ENCODE peak calls at places on chromosomes 3 and 15, in six cellular contexts. W is body of pancreas, M is endothelial cell of umbilical vein, A is breast epithelium, P is ovary, O is uterus. N is an unnamed sample.

GRCh38 chr15:60854858-60855568 is 374.1 kb downstream of the RORA start:
- DNase-seq in W (no peak), A (no peak), P (no peak), M (no peak), O (no peak), N (no peak)

GRCh38 chr15:39599871-39600270 is 19.0 kb downstream of the THBS1 start:
- DNase-seq in O (no peak), W (no peak), P (no peak), A (no peak), M (peak; percentile 84), N (no peak)

GRCh38 chr3:123658118-123658859 is 73.4 kb upstream of the HACD2 start:
- DNase-seq in M (peak; percentile 44), P (no peak), O (peak; percentile 83), W (peak; percentile 54), A (no peak), N (peak; percentile 91)

GRCh38 chr3:70868561-70868960 is 556.1 kb upstream of the MDFIC2 start:
- DNase-seq in M (no peak), A (no peak), O (no peak), W (no peak), P (no peak), N (no peak)

GRCh38 chr15:87752250-87752951 is 504.1 kb downstream of the NTRK3 start:
- DNase-seq in M (peak; percentile 73), W (no peak), A (no peak), O (no peak), P (no peak), N (no peak)

GRCh38 chr3:25427155-25428002 is 684 bp upstream of the RARB start:
- DNase-seq in W (no peak), P (no peak), M (peak; percentile 48), A (no peak), O (no peak), N (no peak)

GRCh38 chr3:50480471-50480870 is 23.0 kb downstream of the CACNA2D2 start:
- DNase-seq in M (no peak), A (no peak), O (no peak), P (no peak), W (no peak), N (no peak)

GRCh38 chr3:134630506-134630905 is 20.3 kb downstream of the KY start:
- DNase-seq in P (no peak), W (no peak), A (no peak), M (no peak), O (no peak), N (no peak)

GRCh38 chr3:168977696-168978374 is 685.7 kb downstream of the MECOM start:
- DNase-seq in P (no peak), M (peak; percentile 95), A (no peak), W (no peak), O (no peak), N (peak; percentile 35)

GRCh38 chr3:144221771-144222170 is 250.1 kb downstream of the DIPK2A start:
- DNase-seq in P (no peak), M (no peak), O (no peak), W (no peak), A (no peak), N (peak; percentile 77)

GRCh38 chr3:112297714-112298113 is 3.7 kb upstream of the SLC9C1 start:
- DNase-seq in O (no peak), A (no peak), P (no peak), M (peak; percentile 8), W (no peak), N (no peak)

GRCh38 chr15:52037889-52038505 is 19.0 kb downstream of the MAPK6 start:
- DNase-seq in A (no peak), M (no peak), W (no peak), P (no peak), O (no peak), N (no peak)

GRCh38 chr3:167084566-167084965 is 295.5 kb downstream of the ZBBX start:
- DNase-seq in W (no peak), M (no peak), A (no peak), O (no peak), P (no peak), N (no peak)

GRCh38 chr3:45776611-45777010 is 19.7 kb downstream of the SLC6A20 start:
- DNase-seq in P (no peak), M (no peak), A (no peak), W (peak; percentile 24), O (no peak), N (no peak)

GRCh38 chr15:48467801-48468200 is 136.6 kb downstream of the DUT start:
- DNase-seq in W (no peak), M (no peak), O (no peak), P (no peak), A (no peak), N (no peak)

GRCh38 chr3:52187576-52187975 is 10.4 kb upstream of the ALAS1 start:
- DNase-seq in P (no peak), O (no peak), M (no peak), W (no peak), A (no peak), N (no peak)

GRCh38 chr15:100849021-100849831 is 30.4 kb upstream of the ALDH1A3 start:
- DNase-seq in W (peak; percentile 85), A (peak; percentile 74), P (peak; percentile 52), O (peak; percentile 70), M (peak; percentile 39), N (peak; percentile 41)

GRCh38 chr3:138010273-138010590 is 267 bp downstream of the CLDN18 start:
- DNase-seq in A (no peak), P (no peak), W (no peak), O (no peak), M (no peak), N (no peak)

GRCh38 chr3:71998995-71999673 is 214.2 kb upstream of the PROK2 start:
- DNase-seq in W (no peak), O (no peak), P (no peak), A (no peak), M (no peak), N (no peak)

GRCh38 chr3:63607716-63608115 is 44.8 kb upstream of the SNTN start:
- DNase-seq in M (no peak), W (no peak), P (no peak), O (no peak), A (no peak), N (no peak)

GRCh38 chr15:58923696-58924300 is 9.7 kb downstream of the SLTM start:
- DNase-seq in P (no peak), A (no peak), O (no peak), W (no peak), M (no peak), N (no peak)

GRCh38 chr15:68765602-68766368 is 54.9 kb downstream of the ANP32A start:
- DNase-seq in P (no peak), A (no peak), O (no peak), W (no peak), M (peak; percentile 80), N (no peak)

GRCh38 chr15:32942286-32942927 is 224.6 kb downstream of the GREM1 start:
- DNase-seq in M (no peak), O (no peak), W (no peak), P (no peak), A (no peak), N (no peak)

GRCh38 chr3:71109241-71109976 is 474.1 kb downstream of the FOXP1 start:
- DNase-seq in O (no peak), A (no peak), P (no peak), W (no peak), M (peak; percentile 86), N (no peak)

GRCh38 chr3:31873254-31873653 is 107.8 kb downstream of the OSBPL10 start:
- DNase-seq in M (no peak), W (no peak), P (no peak), A (no peak), O (no peak), N (no peak)

GRCh38 chr3:28575748-28576589 is 227.3 kb upstream of the AZI2 start:
- DNase-seq in W (peak; percentile 32), P (peak; percentile 25), A (no peak), M (no peak), O (peak; percentile 15), N (peak; percentile 61)

GRCh38 chr3:39532777-39533176 is 65.3 kb downstream of the MOBP start:
- DNase-seq in M (peak; percentile 55), P (no peak), A (no peak), W (no peak), O (no peak), N (no peak)

DNA sequence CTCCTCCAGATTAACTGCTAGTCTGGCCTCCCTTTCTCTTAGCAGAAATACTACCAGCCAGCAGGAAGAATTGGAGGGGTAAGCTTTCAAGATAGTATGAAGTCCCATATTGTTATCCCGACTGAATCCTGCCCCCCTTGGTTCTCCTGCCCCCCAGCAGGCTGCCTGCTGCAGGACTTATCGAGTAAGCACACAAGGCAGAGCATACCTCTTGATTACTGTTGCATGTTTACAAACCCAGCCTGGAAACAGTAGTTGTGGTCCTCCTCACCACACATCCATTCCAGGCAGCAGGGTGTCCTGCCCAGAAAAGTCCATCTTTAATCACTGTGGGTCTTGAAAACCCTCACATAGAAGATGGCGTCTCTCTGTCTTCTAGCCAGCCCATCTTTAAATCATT is 66.8 kb upstream of the PPP2R3A start:
- DNase-seq in W (no peak), A (no peak), M (no peak), P (no peak), O (no peak), N (no peak)
- TF ChIP-seq POLR2A in W (no peak), A (no peak), M (no peak), P (no peak), O (no peak), N (no peak)

GRCh38 chr3:56856686-56857577 is 55.2 kb upstream of the ARHGEF3 start:
- DNase-seq in P (no peak), W (no peak), M (no peak), O (no peak), A (no peak), N (no peak)

GRCh38 chr3:56854856-56855620 is 53.3 kb upstream of the ARHGEF3 start:
- DNase-seq in O (no peak), W (no peak), M (peak; percentile 43), A (no peak), P (no peak), N (no peak)

GRCh38 chr3:56849698-56850097 is 47.9 kb upstream of the ARHGEF3 start:
- DNase-seq in P (no peak), M (no peak), A (no peak), W (no peak), O (no peak), N (no peak)

GRCh38 chr3:56855856-56856538 is 54.2 kb upstream of the ARHGEF3 start:
- DNase-seq in M (peak; percentile 67), O (peak; percentile 26), A (no peak), W (no peak), P (no peak), N (peak; percentile 10)

GRCh38 chr3:56851966-56852884 is 50.5 kb upstream of the ARHGEF3 start:
- DNase-seq in A (no peak), M (no peak), O (no peak), P (no peak), W (no peak), N (no peak)
- H3K27ac ChIP-seq in A (no peak overlapping the region), M (no peak overlapping the region), O (no peak overlapping the region), P (no peak overlapping the region), W (no peak overlapping the region), N (no peak overlapping the region)

DNA sequence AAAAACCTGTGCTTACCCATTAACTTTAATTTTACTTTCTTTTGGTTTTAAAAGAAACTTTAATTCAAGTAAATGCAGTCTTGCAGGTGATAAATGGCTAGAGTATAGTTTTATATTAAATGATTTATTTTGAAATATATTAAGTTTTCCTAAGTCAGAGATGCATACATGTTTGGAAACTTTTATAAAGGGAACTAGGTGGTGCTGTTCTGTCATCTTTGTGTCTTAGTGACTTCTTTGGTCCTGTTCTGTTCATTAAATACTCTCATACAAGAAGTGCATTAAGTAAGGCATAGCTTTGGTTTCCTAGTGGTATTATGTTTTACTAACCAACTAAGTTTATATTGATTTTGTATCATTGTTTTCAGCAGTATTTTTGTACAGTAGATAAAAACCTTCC is 15.6 kb downstream of the CADM2 start:
- DNase-seq in P (no peak), W (no peak), A (no peak), M (no peak), O (no peak), N (no peak)
- TF ChIP-seq CTCF in P (no peak), W (no peak), A (no peak), M (no peak), O (no peak), N (peak; percentile 40)

GRCh38 chr3:81760924-81761903 is at the start of gene GBE1:
- DNase-seq in P (peak; percentile 91), O (peak; percentile 89), W (peak; percentile 94), M (peak; percentile 90), A (peak; percentile 87), N (peak; percentile 92)
- TF ChIP-seq POLR2A in P (peak; percentile 84), O (peak; percentile 77), W (peak; percentile 80), M (peak; percentile 93), A (peak; percentile 59), N (peak; percentile 36)